ENCODE peak calls at places on chromosomes 11 and 22, in four cellular contexts. G is HepG2, X is H1, P is K562. Y is an unnamed sample.

GRCh38 chr11:33172996-33173395 is 11.7 kb upstream of the CSTF3 start:
- DNase-seq in X (no peak), P (no peak), G (peak; percentile 32), Y (no peak)

GRCh38 chr22:49232319-49233067 is 595.2 kb downstream of the BRD1 start:
- DNase-seq in G (no peak), P (no peak), X (no peak), Y (no peak)

GRCh38 chr11:63567044-63567840 is 4.1 kb upstream of the PLAAT2 start:
- DNase-seq in G (peak; percentile 32), X (no peak), P (peak; percentile 67), Y (peak; percentile 95)

GRCh38 chr11:1029686-1030085 is 6.8 kb downstream of the MUC6 start:
- DNase-seq in X (no peak), G (no peak), P (no peak), Y (no peak)

GRCh38 chr11:78961938-78962701 is 387.5 kb upstream of the NARS2 start:
- DNase-seq in P (peak; percentile 43), X (no peak), G (no peak), Y (no peak)

GRCh38 chr11:122690292-122690691 is 34.8 kb downstream of the UBASH3B start:
- DNase-seq in X (no peak), G (no peak), P (no peak), Y (no peak)

GRCh38 chr22:17137861-17138425 is 16.8 kb upstream of the TMEM121B start:
- DNase-seq in X (no peak), P (no peak), G (no peak), Y (no peak)

GRCh38 chr11:113884361-113884836 is 9.0 kb upstream of the USP28 start:
- DNase-seq in G (peak; percentile 45), P (no peak), X (no peak), Y (no peak)

GRCh38 chr22:41948142-41948541 is 1.2 kb upstream of the CENPM start:
- DNase-seq in G (peak; percentile 45), X (no peak), P (no peak), Y (no peak)

GRCh38 chr11:123474994-123475393 is 44.9 kb downstream of the GRAMD1B start:
- DNase-seq in X (no peak), G (no peak), P (no peak), Y (no peak)

DNA sequence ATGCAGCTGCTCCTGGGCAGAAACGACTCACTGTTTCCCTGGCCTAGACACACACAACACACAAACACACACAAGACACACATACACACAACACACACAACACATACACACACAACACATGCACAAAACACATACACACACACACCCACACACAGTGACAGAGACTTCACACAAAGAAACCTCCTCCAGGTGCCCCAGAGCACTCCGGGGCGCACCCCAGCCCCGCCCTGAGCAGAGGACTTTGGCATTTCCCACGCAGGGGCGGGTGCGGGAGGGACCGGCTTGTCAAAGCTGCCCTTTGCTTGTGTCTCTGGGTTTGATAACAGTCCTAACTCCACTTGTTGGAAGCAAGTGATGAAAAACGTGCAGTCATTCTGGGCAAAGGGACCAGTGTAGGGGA is 6.5 kb downstream of the APOBEC3A start:
- DNase-seq in G (peak; percentile 68), X (no peak), P (peak; percentile 48), Y (no peak)
- TF ChIP-seq ATF2 in G (no peak), X (no peak), P (no peak), Y (no peak)

GRCh38 chr11:129143335-129143734 is 48.8 kb downstream of the ARHGAP32 start:
- DNase-seq in X (peak; percentile 17), P (no peak), G (peak; percentile 97), Y (no peak)
- TF ChIP-seq POLR2AphosphoS5 in X (no peak), P (no peak), G (no peak), Y (no peak)

GRCh38 chr11:28566643-28567042 is 458.5 kb downstream of the METTL15 start:
- DNase-seq in X (peak; percentile 41), P (peak; percentile 7), G (no peak), Y (no peak)
- TF ChIP-seq ATF2 in X (no peak), P (no peak), G (no peak), Y (no peak)

DNA sequence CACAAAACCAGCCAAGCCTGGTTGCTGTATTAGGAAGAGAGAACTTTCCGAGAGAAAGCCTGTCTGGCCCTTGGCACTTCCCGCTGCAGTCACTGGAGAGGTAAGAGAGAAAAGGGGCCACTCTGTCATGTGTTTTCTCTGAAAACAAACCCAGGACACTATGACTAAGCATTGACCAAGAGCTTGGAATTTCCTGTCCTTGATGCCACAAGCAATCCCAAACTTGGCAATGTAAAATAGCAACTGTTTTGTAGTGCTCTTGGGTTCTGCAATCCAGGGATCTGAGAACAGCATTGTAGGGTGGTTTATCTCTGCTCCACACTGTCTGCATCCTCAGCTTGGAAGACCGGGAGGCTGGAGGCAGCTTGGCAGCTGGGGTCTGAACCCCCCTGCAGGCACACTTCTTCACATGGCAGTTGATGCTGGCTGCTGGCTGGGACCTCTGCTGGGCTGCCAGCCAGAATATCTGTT is 537.1 kb upstream of the B3GAT1 start:
- DNase-seq in P (no peak), X (no peak), G (peak; percentile 35), Y (no peak)
- TF ChIP-seq POLR2AphosphoS5 in P (no peak), X (no peak), G (no peak), Y (no peak)

GRCh38 chr11:27717801-27718229 is 17.6 kb upstream of the BDNF start:
- DNase-seq in X (no peak), G (no peak), P (no peak), Y (no peak)
- TF ChIP-seq ATF2 in X (no peak), G (no peak), P (no peak), Y (no peak)